ENCODE peak calls at places on chromosomes 4 and X, in eight cellular contexts. X, W, Q, O, A, C, Z and I are unnamed samples.

GRCh38 chr4:20253272-20253798 is 1.6 kb downstream of the SLIT2 start:
- DNase-seq in X (no peak), W (no peak), Q (peak), O (no peak), A (no peak), C (no peak), Z (no peak), I (no peak)

GRCh38 chr4:146165840-146166239 is 9.7 kb upstream of the LSM6 start:
- DNase-seq in X (no peak), W (peak), Q (no peak), O (no peak), A (no peak), C (no peak), Z (no peak), I (no peak)

GRCh38 chr4:156763511-156763910 is 208.1 kb downstream of the PDGFC start:
- DNase-seq in X (peak), W (no peak), Q (no peak), O (no peak), A (no peak), C (no peak), Z (no peak), I (no peak)

GRCh38 chrX:10447577-10448214 is 172.7 kb downstream of the MID1 start:
- DNase-seq in X (no peak), W (peak), Q (no peak), O (no peak), A (no peak), C (no peak), Z (no peak), I (no peak)

GRCh38 chrX:45758738-45759397 is 558.2 kb upstream of the DIPK2B start:
- DNase-seq in X (no peak), W (peak), Q (no peak), O (no peak), A (no peak), C (no peak), Z (no peak), I (peak)

GRCh38 chr4:179313823-179314222 is 1871.6 kb upstream of the AGA start:
- DNase-seq in X (no peak), W (no peak), Q (peak), O (no peak), A (no peak), C (no peak), Z (no peak), I (no peak)

GRCh38 chr4:20386001-20386740 is 134.5 kb downstream of the SLIT2 start:
- DNase-seq in X (no peak), W (no peak), Q (no peak), O (no peak), A (no peak), C (no peak), Z (no peak), I (no peak)

GRCh38 chrX:13376857-13377441 is 57.1 kb upstream of the ATXN3L start:
- DNase-seq in X (peak), W (peak), Q (no peak), O (peak), A (no peak), C (no peak), Z (no peak), I (no peak)

GRCh38 chrX:48278958-48279357 is 23.8 kb downstream of the SSX1 start:
- DNase-seq in X (peak), W (peak), Q (peak), O (no peak), A (no peak), C (peak), Z (peak), I (no peak)

GRCh38 chr4:6548201-6548881 is 26.6 kb upstream of the MAN2B2 start:
- DNase-seq in X (peak), W (peak), Q (peak), O (no peak), A (peak), C (peak), Z (peak), I (no peak)

GRCh38 chr4:144115519-144115918 is 25.0 kb downstream of the GYPA start:
- DNase-seq in X (no peak), W (no peak), Q (no peak), O (no peak), A (no peak), C (no peak), Z (no peak), I (peak)

GRCh38 chr4:157115613-157116340 is 39.8 kb downstream of the GLRB start:
- DNase-seq in X (no peak), W (peak), Q (no peak), O (peak), A (no peak), C (no peak), Z (no peak), I (no peak)

GRCh38 chr4:147160908-147161513 is 215.3 kb upstream of the TTC29 start:
- DNase-seq in X (peak), W (peak), Q (peak), O (peak), A (peak), C (peak), Z (peak), I (peak)

GRCh38 chr4:3660086-3660927 is 105.9 kb upstream of the ADRA2C start:
- DNase-seq in X (no peak), W (no peak), Q (no peak), O (no peak), A (peak), C (peak), Z (no peak), I (no peak)

GRCh38 chr4:158169931-158170690 is 2.7 kb downstream of the GASK1B start:
- DNase-seq in X (no peak), W (no peak), Q (no peak), O (no peak), A (no peak), C (no peak), Z (no peak), I (no peak)

GRCh38 chrX:118730500-118731247 is 3.3 kb downstream of the IL13RA1 start:
- DNase-seq in X (no peak), W (peak), Q (no peak), O (no peak), A (no peak), C (no peak), Z (no peak), I (no peak)

GRCh38 chrX:69025802-69026301 is 139.4 kb downstream of the PJA1 start:
- DNase-seq in X (no peak), W (peak), Q (no peak), O (no peak), A (no peak), C (no peak), Z (no peak), I (no peak)

GRCh38 chr4:54548831-54549460 is 108.8 kb upstream of the KIT start:
- DNase-seq in X (no peak), W (no peak), Q (no peak), O (no peak), A (no peak), C (no peak), Z (no peak), I (no peak)

GRCh38 chr4:76690091-76690905 is 207.6 kb downstream of the SOWAHB start:
- DNase-seq in X (peak), W (peak), Q (peak), O (peak), A (no peak), C (no peak), Z (no peak), I (no peak)

GRCh38 chrX:3638280-3638873 is 75.1 kb downstream of the PRKX start:
- DNase-seq in X (peak), W (peak), Q (peak), O (peak), A (peak), C (peak), Z (peak), I (peak)

GRCh38 chr4:51931461-51931860 is 88.5 kb downstream of the DCUN1D4 start:
- DNase-seq in X (no peak), W (no peak), Q (no peak), O (no peak), A (no peak), C (no peak), Z (no peak), I (no peak)

GRCh38 chr4:138736362-138736761 is 279.2 kb upstream of the NOCT start:
- DNase-seq in X (no peak), W (peak), Q (no peak), O (no peak), A (no peak), C (no peak), Z (no peak), I (no peak)

GRCh38 chr4:112523764-112524505 is 8.0 kb upstream of the NEUROG2 start:
- DNase-seq in X (peak), W (peak), Q (peak), O (peak), A (peak), C (peak), Z (peak), I (peak)

GRCh38 chrX:88438209-88438608 is 308.8 kb upstream of the CPXCR1 start:
- DNase-seq in X (no peak), W (no peak), Q (no peak), O (no peak), A (no peak), C (no peak), Z (no peak), I (no peak)

GRCh38 chr4:118712872-118713271 is 27.7 kb downstream of the METTL14 start:
- DNase-seq in X (no peak), W (no peak), Q (no peak), O (no peak), A (no peak), C (no peak), Z (no peak), I (no peak)

GRCh38 chrX:124127496-124127895 is 166.0 kb downstream of the STAG2 start:
- DNase-seq in X (no peak), W (no peak), Q (no peak), O (no peak), A (no peak), C (peak), Z (no peak), I (no peak)

GRCh38 chrX:16160729-16161128 is 6.6 kb upstream of the MAGEB17 start:
- DNase-seq in X (no peak), W (peak), Q (no peak), O (no peak), A (no peak), C (no peak), Z (peak), I (no peak)

GRCh38 chr4:123564758-123565346 is 168.3 kb downstream of the SPRY1 start:
- DNase-seq in X (peak), W (peak), Q (peak), O (peak), A (peak), C (peak), Z (peak), I (peak)

GRCh38 chr4:6724461-6725111 is 8.6 kb downstream of the BLOC1S4 start:
- DNase-seq in X (no peak), W (no peak), Q (no peak), O (no peak), A (peak), C (no peak), Z (no peak), I (no peak)

GRCh38 chr4:70681730-70682129 is 6.6 kb upstream of the UTP3 start:
- DNase-seq in X (no peak), W (no peak), Q (no peak), O (no peak), A (no peak), C (peak), Z (no peak), I (peak)

GRCh38 chrX:65578346-65578745 is 43.8 kb upstream of the LAS1L start:
- DNase-seq in X (no peak), W (no peak), Q (no peak), O (no peak), A (no peak), C (no peak), Z (no peak), I (no peak)
- H3K4me3 ChIP-seq in X (no peak), W (no peak), Q (no peak), O (no peak), A (no peak), C (no peak), Z (no peak), I (no peak)

GRCh38 chr4:98838528-98838927 is 90.4 kb downstream of the EIF4E start:
- DNase-seq in X (no peak), W (no peak), Q (no peak), O (no peak), A (no peak), C (no peak), Z (no peak), I (no peak)
- TF ChIP-seq EZH2phosphoT487 in X (no peak), W (no peak), Q (no peak), O (no peak), A (no peak), C (no peak), Z (no peak), I (no peak)

GRCh38 chr4:175916636-175917351 is 104.7 kb upstream of the GPM6A start:
- DNase-seq in X (no peak), W (no peak), Q (no peak), O (no peak), A (no peak), C (no peak), Z (no peak), I (no peak)
- TF ChIP-seq CTCF in X (no peak), W (no peak), Q (no peak), O (no peak), A (no peak), C (no peak), Z (no peak), I (no peak)

GRCh38 chr4:2412885-2413716 is 5.3 kb downstream of the ZFYVE28 start:
- DNase-seq in X (peak), W (peak), Q (peak), O (peak), A (peak), C (peak), Z (peak), I (peak)
- H3K4me3 ChIP-seq in X (peak), W (peak), Q (peak), O (no peak), A (peak), C (peak), Z (peak), I (peak)

DNA sequence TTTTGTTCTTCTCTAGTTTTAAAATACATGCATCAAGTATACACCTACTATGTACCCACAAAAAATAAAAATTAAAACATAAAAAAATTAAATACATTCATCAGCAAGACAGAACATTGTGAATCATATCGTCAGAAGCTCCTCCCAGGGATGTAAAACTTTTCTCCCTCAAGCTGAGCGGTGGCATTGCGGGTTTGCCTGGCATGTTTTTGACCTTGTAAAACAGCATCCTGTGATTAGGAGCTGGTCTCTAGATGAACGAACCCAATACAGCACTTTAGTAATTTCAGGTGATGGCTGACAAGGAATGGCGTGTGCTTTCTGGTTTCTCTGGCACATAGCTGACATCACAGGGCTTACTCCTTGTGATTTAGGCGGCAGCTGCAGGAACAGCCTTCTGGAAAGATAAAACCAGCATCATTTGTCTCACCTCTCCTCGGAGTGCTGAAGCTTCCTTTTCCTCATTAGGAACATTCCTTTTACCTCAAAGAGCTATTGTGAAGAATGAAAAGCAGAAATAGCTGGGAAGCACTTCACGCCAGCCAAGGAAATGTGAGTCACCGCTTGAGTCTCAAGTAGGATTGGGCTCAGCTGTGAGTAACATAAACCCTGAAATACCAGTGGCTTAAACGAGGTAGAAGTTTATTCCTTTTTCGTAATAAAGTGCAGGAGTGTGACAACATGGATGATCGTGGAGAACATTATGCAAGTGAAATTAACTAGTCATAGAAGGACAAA is 44.3 kb downstream of the NYX start:
- DNase-seq in X (no peak), W (peak), Q (peak), O (peak), A (peak), C (no peak), Z (peak), I (no peak)
- TF ChIP-seq EZH2phosphoT487 in X (no peak), W (no peak), Q (no peak), O (no peak), A (no peak), C (no peak), Z (no peak), I (no peak)

GRCh38 chr4:183444953-183445543 is 612 bp downstream of the CDKN2AIP start:
- DNase-seq in X (peak), W (peak), Q (peak), O (no peak), A (no peak), C (peak), Z (no peak), I (peak)
- TF ChIP-seq CTCF in X (no peak), W (no peak), Q (no peak), O (no peak), A (peak), C (no peak), Z (no peak), I (no peak)

DNA sequence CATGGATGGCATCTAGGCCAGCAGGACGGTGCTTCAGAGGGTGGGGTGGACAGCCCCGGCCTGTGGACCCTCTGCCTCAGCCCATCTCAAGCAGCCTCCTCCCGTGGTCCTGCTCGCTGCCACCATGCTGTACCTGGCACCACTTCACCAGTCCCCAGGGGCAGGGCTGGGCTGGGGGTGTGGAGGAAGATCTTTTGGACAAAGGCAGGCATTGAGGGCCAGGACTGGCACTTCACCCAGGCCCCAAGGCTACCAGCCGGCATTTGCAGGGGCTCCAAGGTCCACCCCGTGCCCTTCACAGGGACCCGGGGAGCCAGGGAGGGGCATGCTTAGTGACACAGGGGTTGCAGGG is 713 bp downstream of the PLXNB3 start:
- DNase-seq in X (peak), W (no peak), Q (no peak), O (no peak), A (no peak), C (no peak), Z (no peak), I (no peak)
- H3K4me3 ChIP-seq in X (peak), W (peak), Q (no peak), O (no peak), A (no peak), C (no peak), Z (no peak), I (no peak)

DNA sequence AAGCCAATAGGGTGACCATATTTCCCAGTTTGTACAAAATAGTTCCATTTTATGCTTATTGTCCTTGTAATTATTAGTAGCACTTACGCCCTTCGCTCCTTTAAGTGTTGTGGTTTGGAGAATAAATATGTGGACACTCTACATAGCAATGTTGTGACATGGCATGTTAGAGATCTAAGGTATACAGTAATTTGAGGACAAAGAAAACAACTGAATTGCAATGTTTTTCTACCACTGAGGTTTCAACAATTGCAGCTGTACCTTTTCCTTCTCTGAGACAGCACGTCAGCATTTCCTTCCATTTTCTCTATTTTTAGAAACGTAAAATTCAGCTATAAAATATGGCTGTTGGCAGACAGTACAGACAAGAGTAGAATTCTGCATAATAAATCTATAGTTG is 323.1 kb downstream of the MAPK10 start:
- DNase-seq in X (no peak), W (peak), Q (no peak), O (no peak), A (no peak), C (no peak), Z (no peak), I (peak)
- TF ChIP-seq EZH2phosphoT487 in X (no peak), W (no peak), Q (no peak), O (no peak), A (no peak), C (no peak), Z (no peak), I (no peak)